ENCODE peak calls at places on chromosomes 11 and 22, in five cellular contexts. B is HL-60, A is upper lobe of left lung, L is prostate gland, R is H1. V is an unnamed sample.

GRCh38 chr11:2272946-2273280 is 2.5 kb upstream of the ASCL2 start:
- DNase-seq in B (no peak), A (no peak), L (no peak), R (no peak), V (no peak)

GRCh38 chr11:93505703-93506102 is 37.5 kb downstream of the SMCO4 start:
- DNase-seq in B (no peak), A (no peak), L (no peak), R (no peak), V (no peak)

GRCh38 chr22:17570851-17571631 is 7.7 kb downstream of the SLC25A18 start:
- DNase-seq in B (no peak), A (peak), L (peak), R (no peak), V (peak)

GRCh38 chr22:19118601-19118880 is 3.7 kb downstream of the DGCR2 start:
- DNase-seq in B (no peak), A (no peak), L (no peak), R (no peak), V (no peak)

GRCh38 chr11:19846654-19847330 is 134.2 kb downstream of the NAV2 start:
- DNase-seq in B (no peak), A (no peak), L (no peak), R (no peak), V (no peak)

GRCh38 chr22:29202231-29203192 is 3.2 kb upstream of the EMID1 start:
- DNase-seq in B (peak), A (peak), L (no peak), R (no peak), V (no peak)

GRCh38 chr11:132047167-132047566 is 676.8 kb downstream of the NTM start:
- DNase-seq in B (no peak), A (no peak), L (no peak), R (no peak), V (no peak)

GRCh38 chr11:122655527-122656072 is at the start of gene UBASH3B:
- DNase-seq in B (peak), A (peak), L (peak), R (peak), V (peak)

GRCh38 chr22:49094151-49094550 is 733.5 kb downstream of the BRD1 start:
- DNase-seq in B (no peak), A (no peak), L (no peak), R (no peak), V (no peak)

GRCh38 chr11:8614497-8614896 is 20.5 kb upstream of the STK33 start:
- DNase-seq in B (no peak), A (no peak), L (no peak), R (no peak), V (peak)

GRCh38 chr11:123034587-123034986 is 27.3 kb downstream of the HSPA8 start:
- DNase-seq in B (peak), A (no peak), L (no peak), R (no peak), V (no peak)

GRCh38 chr11:32658639-32659406 is 75.2 kb downstream of the EIF3M start:
- DNase-seq in B (no peak), A (no peak), L (no peak), R (no peak), V (no peak)

GRCh38 chr11:91373497-91373896 is 851.1 kb upstream of the FAT3 start:
- DNase-seq in B (no peak), A (no peak), L (no peak), R (no peak), V (no peak)

GRCh38 chr22:24170189-24170588 is 11.1 kb upstream of the SUSD2 start:
- DNase-seq in B (no peak), A (no peak), L (no peak), R (no peak), V (no peak)

GRCh38 chr22:32752868-32753520 is 48.5 kb upstream of the TIMP3 start:
- DNase-seq in B (peak), A (no peak), L (no peak), R (no peak), V (no peak)

GRCh38 chr11:44364596-44364995 is 54.7 kb upstream of the ALX4 start:
- DNase-seq in B (no peak), A (no peak), L (no peak), R (no peak), V (no peak)

GRCh38 chr11:120959189-120959588 is 64.7 kb upstream of the TBCEL start:
- DNase-seq in B (no peak), A (no peak), L (no peak), R (no peak), V (no peak)

GRCh38 chr22:28477556-28477955 is 202.1 kb downstream of the TTC28 start:
- DNase-seq in B (no peak), A (no peak), L (no peak), R (no peak), V (no peak)

GRCh38 chr11:87097582-87097981 is 59.8 kb downstream of the TMEM135 start:
- DNase-seq in B (peak), A (no peak), L (no peak), R (peak), V (no peak)

GRCh38 chr22:20155330-20156041 is 4.6 kb upstream of the CCDC188 start:
- DNase-seq in B (peak), A (peak), L (no peak), R (no peak), V (no peak)

GRCh38 chr22:17368144-17368726 is 1.0 kb upstream of the CECR2 start:
- DNase-seq in B (no peak), A (no peak), L (peak), R (no peak), V (no peak)

GRCh38 chr22:47622541-47622940 is 860.1 kb downstream of the TBC1D22A start:
- DNase-seq in B (no peak), A (peak), L (no peak), R (no peak), V (peak)

GRCh38 chr11:64249038-64249437 is 2.3 kb upstream of the PLCB3 start:
- DNase-seq in B (no peak), A (no peak), L (no peak), R (peak), V (no peak)

GRCh38 chr11:95154514-95154913 is 64.9 kb downstream of the ENDOD1 start:
- DNase-seq in B (peak), A (peak), L (peak), R (peak), V (no peak)

GRCh38 chr22:19085233-19086043 is 36.8 kb downstream of the DGCR2 start:
- DNase-seq in B (peak), A (no peak), L (no peak), R (no peak), V (no peak)

GRCh38 chr11:113014731-113015455 is 53.7 kb downstream of the NCAM1 start:
- DNase-seq in B (no peak), A (no peak), L (peak), R (no peak), V (no peak)

GRCh38 chr22:50605349-50606074 is 4.9 kb downstream of the MAPK8IP2 start:
- DNase-seq in B (no peak), A (no peak), L (no peak), R (no peak), V (no peak)

GRCh38 chr11:117704416-117705150 is 92.4 kb downstream of the DSCAML1 start:
- DNase-seq in B (no peak), A (no peak), L (no peak), R (no peak), V (no peak)
- TF ChIP-seq POLR2AphosphoS5 in B (no peak), A (no peak), L (no peak), R (no peak), V (no peak)

DNA sequence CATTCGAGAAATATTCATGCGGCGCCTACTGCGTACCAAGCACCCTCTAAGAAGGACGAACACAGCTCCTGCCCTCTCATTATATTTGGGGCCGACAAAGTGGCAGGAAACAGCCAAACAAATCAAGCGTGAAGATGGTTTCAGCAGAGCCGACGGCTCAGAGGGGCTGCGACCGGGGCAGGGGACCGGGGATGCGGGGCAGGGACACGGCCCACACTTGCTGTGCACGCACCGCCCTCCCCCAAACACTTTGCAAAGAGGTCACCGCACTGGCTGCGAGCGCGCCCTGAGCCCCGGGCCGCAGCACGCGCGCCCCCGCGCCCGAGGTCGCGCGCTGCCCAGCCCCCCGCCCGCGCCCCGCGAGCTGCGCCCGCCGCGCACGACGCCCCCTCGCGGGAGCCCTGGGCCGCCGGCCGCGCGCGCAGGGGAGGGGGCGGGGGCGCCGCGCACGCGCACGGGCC is 255 bp upstream of the SYNGR1 start:
- DNase-seq in B (peak), A (no peak), L (no peak), R (peak), V (no peak)
- TF ChIP-seq CTCF in B (no peak), A (no peak), L (no peak), R (peak), V (no peak)

DNA sequence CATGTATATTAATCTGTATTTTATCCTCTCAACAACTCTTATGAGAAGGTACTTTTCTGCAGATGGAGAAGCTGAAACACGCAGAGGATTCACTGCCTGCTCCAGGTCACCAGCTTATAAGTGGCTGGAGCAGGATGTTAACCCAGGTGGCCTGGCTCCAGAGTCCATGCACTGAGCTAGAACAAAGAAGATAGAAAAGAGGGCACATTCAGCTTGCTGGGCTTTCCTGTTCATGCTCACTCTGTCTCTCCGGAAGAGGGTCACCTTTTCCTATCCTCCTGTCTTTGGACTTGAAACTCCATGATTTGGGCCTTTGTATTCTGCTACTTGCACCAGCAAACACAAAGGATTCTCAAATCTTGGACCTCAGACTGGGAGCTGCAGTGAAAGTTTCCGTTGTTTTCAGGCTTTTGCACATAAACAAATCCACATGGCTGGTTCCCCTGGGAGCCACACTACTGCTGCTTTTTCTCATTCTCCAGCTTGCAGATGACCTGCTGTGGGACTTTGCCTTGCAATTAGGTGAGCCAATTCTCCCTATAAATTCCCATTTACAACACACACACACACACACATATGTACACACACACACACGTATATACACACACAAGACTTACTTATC is 117.3 kb upstream of the GRK3 start:
- DNase-seq in B (no peak), A (no peak), L (no peak), R (no peak), V (no peak)
- H3K4me3 ChIP-seq in B (peak), A (no peak), L (no peak), R (peak), V (no peak)

GRCh38 chr22:45284705-45285305 is at the start of gene UPK3A:
- DNase-seq in B (no peak), A (peak), L (peak), R (peak), V (no peak)
- TF ChIP-seq POLR2AphosphoS5 in B (no peak), A (no peak), L (peak), R (no peak), V (no peak)

GRCh38 chr11:134253189-134253993 is at the start of the genes ACAD8 and THYN1:
- DNase-seq in B (peak), A (peak), L (peak), R (peak), V (no peak)
- TF ChIP-seq CTCF in B (no peak), A (peak), L (no peak), R (no peak), V (no peak)

DNA sequence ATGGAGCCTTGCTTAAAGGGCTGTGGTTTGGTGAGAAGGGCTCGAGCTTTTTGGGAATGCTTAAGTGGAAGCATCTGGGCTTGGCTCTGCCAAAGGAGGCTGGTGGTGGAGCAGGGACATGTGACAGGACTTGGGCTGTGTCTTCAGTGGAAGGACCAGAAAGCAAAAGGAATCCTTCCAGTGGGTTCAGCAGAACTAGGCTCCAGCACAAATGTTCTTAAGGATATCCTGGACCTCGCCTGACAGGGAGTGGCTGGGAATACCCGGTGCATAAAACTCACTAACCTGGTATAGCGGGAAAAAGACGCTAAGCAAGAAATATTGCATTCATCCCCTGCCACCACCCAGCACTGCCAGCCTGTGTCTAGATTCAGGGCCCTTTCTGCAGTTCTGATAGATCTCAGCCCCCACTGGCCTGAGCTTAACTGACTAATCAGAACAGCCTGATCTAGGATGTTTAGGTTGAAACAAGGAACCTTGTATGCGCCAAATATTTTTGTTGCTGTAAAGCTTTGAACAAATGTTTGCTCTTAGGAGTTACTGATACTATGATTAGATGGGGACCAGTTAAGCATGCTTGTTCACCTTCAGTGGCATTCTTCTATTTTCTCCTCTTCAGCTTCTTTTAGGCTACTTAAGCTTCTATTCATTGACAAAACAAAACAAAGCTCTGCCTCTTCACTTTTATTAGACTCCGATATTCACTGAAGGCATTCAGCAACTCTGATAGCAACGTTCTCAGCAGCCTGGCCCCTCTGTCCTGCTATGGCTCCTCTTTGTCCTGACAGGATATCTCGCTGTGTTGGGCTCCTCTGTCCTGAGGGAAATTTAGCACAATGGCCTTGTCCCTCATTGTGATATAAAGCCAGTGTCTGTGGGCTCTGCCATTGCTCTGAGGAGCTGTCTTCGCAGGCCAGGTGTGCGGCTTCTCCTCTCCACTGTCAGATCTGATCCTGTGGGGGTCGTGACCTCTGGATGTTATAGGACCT is 25.0 kb downstream of the PPFIBP2 start:
- DNase-seq in B (no peak), A (no peak), L (peak), R (no peak), V (no peak)
- H3K4me3 ChIP-seq in B (no peak), A (no peak), L (peak), R (no peak), V (no peak)

GRCh38 chr11:30454108-30454507 is 131.2 kb downstream of the ARL14EP start:
- DNase-seq in B (no peak), A (no peak), L (peak), R (no peak), V (no peak)

GRCh38 chr11:30457045-30457444 is 129.1 kb downstream of the MPPED2 start:
- DNase-seq in B (no peak), A (no peak), L (no peak), R (no peak), V (no peak)

GRCh38 chr11:30459821-30460220 is 126.3 kb downstream of the MPPED2 start:
- DNase-seq in B (no peak), A (no peak), L (no peak), R (no peak), V (no peak)

GRCh38 chr11:30455025-30455424 is 131.1 kb downstream of the MPPED2 start:
- DNase-seq in B (no peak), A (no peak), L (no peak), R (no peak), V (no peak)

DNA sequence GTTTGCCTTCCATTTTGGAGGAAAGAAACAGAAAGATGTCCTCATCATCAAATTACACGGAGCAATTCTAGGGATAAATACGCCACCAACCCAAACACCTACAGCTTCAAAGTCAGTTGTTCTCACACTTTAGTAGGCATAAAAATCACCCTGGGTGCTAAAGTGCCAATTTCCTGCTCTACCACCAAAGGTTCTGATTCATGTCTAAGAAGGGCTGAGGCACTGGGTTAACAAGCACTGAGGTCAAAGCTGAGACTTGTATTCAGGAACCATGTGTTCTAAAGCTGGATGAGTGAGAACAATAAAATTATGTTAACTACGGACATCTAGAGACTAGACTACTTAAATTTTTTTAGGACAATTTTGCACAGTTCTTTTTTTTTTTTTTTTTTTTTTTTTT is 127.6 kb downstream of the MPPED2 start:
- DNase-seq in B (no peak), A (no peak), L (no peak), R (no peak), V (no peak)
- TF ChIP-seq POLR2AphosphoS5 in B (no peak), A (no peak), L (no peak), R (no peak), V (no peak)

GRCh38 chr22:22059476-22060002 is 77.0 kb upstream of the TOP3B start:
- DNase-seq in B (no peak), A (no peak), L (no peak), R (no peak), V (no peak)

GRCh38 chr22:22062306-22062793 is 79.8 kb upstream of the TOP3B start:
- DNase-seq in B (no peak), A (no peak), L (no peak), R (no peak), V (no peak)

GRCh38 chr22:22060200-22061084 is 77.9 kb upstream of the TOP3B start:
- DNase-seq in B (peak), A (peak), L (no peak), R (peak), V (no peak)

GRCh38 chr22:22058649-22059475 is 76.3 kb upstream of the TOP3B start:
- DNase-seq in B (no peak), A (no peak), L (no peak), R (no peak), V (no peak)

GRCh38 chr22:22061085-22062077 is 78.8 kb upstream of the TOP3B start:
- DNase-seq in B (peak), A (peak), L (no peak), R (no peak), V (no peak)
- TF ChIP-seq CTCF in B (no peak), A (no peak), L (no peak), R (no peak), V (no peak)

DNA sequence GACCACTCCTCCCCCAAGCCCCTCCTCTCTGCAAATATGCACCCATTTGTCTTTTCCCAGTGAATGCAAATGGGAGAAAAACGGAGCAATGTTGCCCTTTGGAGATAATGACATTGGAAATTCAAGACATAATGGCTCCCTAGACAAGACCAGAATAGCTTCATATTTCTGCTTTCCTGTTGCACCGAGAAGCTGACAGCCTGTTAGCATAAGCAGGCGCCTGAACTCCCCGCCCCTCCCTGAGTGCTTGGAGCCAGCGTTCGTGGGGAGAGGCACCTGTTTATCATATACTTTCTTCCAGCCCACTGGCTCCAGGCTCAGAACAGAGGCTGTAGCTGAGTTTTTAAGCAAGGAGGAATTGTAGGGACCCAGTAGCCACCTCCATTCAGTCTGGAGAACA is 6.1 kb upstream of the FXYD6 start:
- DNase-seq in B (no peak), A (no peak), L (no peak), R (no peak), V (no peak)
- H3K4me3 ChIP-seq in B (no peak), A (no peak), L (no peak), R (no peak), V (no peak)

V was measured in vagina.